ENCODE peak calls at places on chromosome 4, in eight cellular contexts. S is SW480, E is SW 1271, W is esophagus squamous epithelium, B is nephron progenitor cell, X is kidney glomerular epithelial cell, L is lower leg skin, K is astrocyte of the spinal cord. H is an unnamed sample.
A peak's percentile ranks its signal among the peaks of the same experiment; 100 is the strongest.

GRCh38 chr4:133624744-133625143 is 475.6 kb downstream of the PCDH10 start:
- DNase-seq in L (no peak), E (no peak), K (peak; percentile 20), B (peak; percentile 11), W (no peak), X (no peak), S (no peak), H (no peak)

GRCh38 chr4:24888945-24889344 is 23.9 kb downstream of the CCDC149 start:
- DNase-seq in L (no peak), E (no peak), B (no peak), S (no peak), W (no peak), X (no peak), K (no peak), H (no peak)

GRCh38 chr4:82975792-82976191 is 34.8 kb downstream of the LIN54 start:
- DNase-seq in W (no peak), K (peak; percentile 5), B (no peak), E (no peak), L (no peak), X (no peak), S (no peak), H (no peak)

GRCh38 chr4:152255437-152255836 is 280.5 kb downstream of the FBXW7 start:
- DNase-seq in S (no peak), B (no peak), K (peak; percentile 41), L (no peak), X (no peak), E (peak; percentile 9), W (no peak), H (no peak)

GRCh38 chr4:122695226-122695625 is 37.3 kb upstream of the BBS12 start:
- DNase-seq in W (no peak), L (no peak), K (no peak), E (no peak), B (no peak), S (no peak), X (no peak), H (no peak)

GRCh38 chr4:38787693-38788092 is 4.9 kb upstream of the TLR10 start:
- DNase-seq in K (no peak), B (no peak), E (no peak), W (no peak), X (peak; percentile 1), L (no peak), S (no peak), H (no peak)

GRCh38 chr4:137651128-137651527 is 118.8 kb upstream of the PCDH18 start:
- DNase-seq in S (peak; percentile 6), B (no peak), K (peak; percentile 76), L (no peak), W (no peak), E (no peak), X (peak; percentile 63), H (no peak)

GRCh38 chr4:100450449-100450848 is 67.4 kb downstream of the EMCN start:
- DNase-seq in E (no peak), L (no peak), X (no peak), B (no peak), W (no peak), S (no peak), K (no peak), H (no peak)

GRCh38 chr4:102787096-102787867 is 26.5 kb upstream of the MANBA start:
- DNase-seq in E (no peak), W (no peak), L (no peak), B (no peak), X (no peak), K (peak; percentile 53), S (peak; percentile 32), H (no peak)

GRCh38 chr4:55503164-55503563 is 43.5 kb downstream of the CLOCK start:
- DNase-seq in W (no peak), X (peak; percentile 42), E (no peak), K (peak; percentile 70), L (no peak), B (no peak), S (no peak), H (no peak)

GRCh38 chr4:158799013-158799770 is 30.4 kb downstream of the FNIP2 start:
- DNase-seq in W (no peak), K (no peak), B (no peak), X (no peak), E (no peak), S (no peak), L (no peak), H (no peak)

GRCh38 chr4:71540749-71541269 is 202.0 kb downstream of the SLC4A4 start:
- DNase-seq in S (no peak), B (no peak), E (no peak), X (no peak), L (no peak), W (no peak), K (no peak), H (no peak)

GRCh38 chr4:128812360-128812958 is 3.0 kb downstream of the JADE1 start:
- DNase-seq in K (peak; percentile 81), X (peak; percentile 63), L (no peak), E (peak; percentile 60), W (no peak), B (no peak), S (peak; percentile 49), H (no peak)

GRCh38 chr4:72701987-72702819 is 133.2 kb upstream of the ADAMTS3 start:
- DNase-seq in S (peak; percentile 27), B (peak; percentile 12), K (peak; percentile 76), L (no peak), X (peak; percentile 73), E (no peak), W (no peak), H (peak; percentile 7)

GRCh38 chr4:61532324-61532723 is 332.2 kb downstream of the ADGRL3 start:
- DNase-seq in K (peak; percentile 35), X (peak; percentile 8), S (no peak), W (no peak), L (no peak), B (peak; percentile 36), E (no peak), H (no peak)